ENCODE peak calls at places on chromosomes 12 and 14, in ten cellular contexts. Q is omental fat pad; L is neural crest cell; E is A549; C is CD8-positive, alpha-beta T cell; R is lung; S is choroid plexus epithelial cell; U is type B pancreatic cell; N is coronary artery; V is fibroblast of pulmonary artery. F is an unnamed sample.

GRCh38 chr12:59077153-59077930 is 157.0 kb upstream of the LRIG3 start:
- DNase-seq in L (no peak), V (peak), E (no peak), N (no peak), Q (no peak), C (no peak), S (peak), R (no peak), U (no peak), F (no peak)

GRCh38 chr12:91109148-91109564 is 2.1 kb downstream of the LUM start:
- DNase-seq in E (peak), S (peak), C (no peak), V (peak), N (no peak), U (no peak), R (peak), L (peak), Q (peak), F (peak)

GRCh38 chr14:101593411-101594181 is 32.3 kb downstream of the DIO3 start:
- DNase-seq in U (no peak), E (no peak), Q (no peak), S (no peak), L (no peak), V (no peak), R (no peak), C (no peak), N (no peak), F (no peak)

GRCh38 chr14:104714681-104715080 is 9.3 kb upstream of the ADSS1 start:
- DNase-seq in S (no peak), N (no peak), L (no peak), E (no peak), C (no peak), R (no peak), V (no peak), Q (no peak), U (no peak), F (no peak)

GRCh38 chr12:63276537-63277365 is 125.8 kb upstream of the AVPR1A start:
- DNase-seq in C (no peak), S (peak), L (peak), Q (no peak), V (peak), E (peak), R (no peak), N (no peak), U (no peak), F (no peak)

GRCh38 chr12:116102019-116102418 is 175.5 kb downstream of the MED13L start:
- DNase-seq in V (no peak), R (no peak), U (no peak), E (no peak), C (no peak), S (no peak), L (no peak), N (no peak), Q (no peak), F (no peak)

GRCh38 chr12:24544368-24544767 is 404.5 kb downstream of the BCAT1 start:
- DNase-seq in Q (no peak), R (no peak), V (no peak), S (no peak), E (no peak), U (no peak), L (no peak), C (no peak), N (no peak), F (no peak)

GRCh38 chr12:32549675-32550079 is 129.4 kb upstream of the DNM1L start:
- DNase-seq in U (no peak), Q (no peak), C (no peak), L (no peak), V (no peak), N (no peak), E (no peak), R (no peak), S (peak), F (no peak)

GRCh38 chr12:69922999-69923398 is 98.0 kb downstream of the MYRFL start:
- DNase-seq in U (no peak), N (no peak), L (no peak), S (no peak), Q (no peak), V (no peak), R (no peak), C (no peak), E (no peak), F (no peak)

GRCh38 chr12:63882844-63883243 is 38.3 kb downstream of the SRGAP1 start:
- DNase-seq in U (no peak), S (peak), R (no peak), V (peak), L (peak), Q (no peak), E (no peak), C (no peak), N (no peak), F (no peak)

GRCh38 chr14:32530800-32531199 is 201.7 kb downstream of the AKAP6 start:
- DNase-seq in N (no peak), L (no peak), R (no peak), Q (no peak), S (no peak), E (no peak), U (no peak), V (no peak), C (no peak), F (no peak)

DNA sequence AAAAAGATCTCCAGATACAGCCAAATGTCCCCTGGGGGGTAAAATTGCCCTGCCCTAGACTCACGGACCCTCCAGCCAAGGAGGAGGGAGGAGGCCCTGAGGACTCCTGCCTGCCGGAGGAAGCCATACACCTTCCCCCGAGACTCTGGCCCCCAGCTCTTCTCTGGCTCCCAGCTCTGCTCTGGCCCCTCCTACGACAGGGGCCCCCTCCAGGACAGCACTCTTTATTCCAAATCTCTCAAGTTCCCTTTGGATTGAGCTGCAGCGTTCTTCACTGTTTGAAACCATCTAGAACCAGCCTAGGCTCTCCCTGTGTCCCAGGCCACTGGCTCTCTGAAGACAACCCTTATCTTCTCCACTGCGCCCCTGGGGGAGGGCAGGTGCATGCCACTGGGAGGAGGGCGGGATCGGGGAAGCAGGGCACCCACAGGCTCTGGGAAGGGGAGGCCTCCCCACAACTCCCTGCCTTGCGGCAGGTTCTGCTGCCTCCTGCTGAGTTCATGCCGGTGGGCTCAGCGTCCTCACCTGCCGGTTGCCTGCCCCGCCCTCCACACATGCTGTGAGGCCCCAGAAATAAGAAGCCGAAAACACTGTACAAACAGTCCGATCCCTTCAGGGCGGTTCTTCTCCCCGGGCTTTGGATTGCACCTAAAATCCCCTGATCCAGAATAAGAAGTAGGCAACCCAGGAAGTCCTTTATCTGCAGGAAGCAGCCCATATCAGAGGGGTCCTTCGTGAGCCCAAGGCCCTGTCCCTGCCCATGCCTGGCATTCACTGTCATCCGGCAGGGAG is 112.7 kb downstream of the DICER1 start:
- DNase-seq in N (peak), L (no peak), Q (no peak), E (no peak), C (no peak), U (peak), R (no peak), S (no peak), V (no peak), F (peak)
- TF ChIP-seq CTCF in N (no peak), L (no peak), Q (no peak), E (no peak), C (no peak), U (no peak), R (no peak), S (no peak), V (no peak), F (no peak)

GRCh38 chr12:105321125-105321524 is 9.4 kb upstream of the C12orf75 start:
- DNase-seq in C (no peak), L (no peak), Q (no peak), S (no peak), R (no peak), E (no peak), U (no peak), V (no peak), N (no peak), F (no peak)
- TF ChIP-seq CTCF in C (no peak), L (no peak), Q (no peak), S (no peak), R (no peak), E (no peak), U (no peak), V (no peak), N (no peak), F (no peak)

DNA sequence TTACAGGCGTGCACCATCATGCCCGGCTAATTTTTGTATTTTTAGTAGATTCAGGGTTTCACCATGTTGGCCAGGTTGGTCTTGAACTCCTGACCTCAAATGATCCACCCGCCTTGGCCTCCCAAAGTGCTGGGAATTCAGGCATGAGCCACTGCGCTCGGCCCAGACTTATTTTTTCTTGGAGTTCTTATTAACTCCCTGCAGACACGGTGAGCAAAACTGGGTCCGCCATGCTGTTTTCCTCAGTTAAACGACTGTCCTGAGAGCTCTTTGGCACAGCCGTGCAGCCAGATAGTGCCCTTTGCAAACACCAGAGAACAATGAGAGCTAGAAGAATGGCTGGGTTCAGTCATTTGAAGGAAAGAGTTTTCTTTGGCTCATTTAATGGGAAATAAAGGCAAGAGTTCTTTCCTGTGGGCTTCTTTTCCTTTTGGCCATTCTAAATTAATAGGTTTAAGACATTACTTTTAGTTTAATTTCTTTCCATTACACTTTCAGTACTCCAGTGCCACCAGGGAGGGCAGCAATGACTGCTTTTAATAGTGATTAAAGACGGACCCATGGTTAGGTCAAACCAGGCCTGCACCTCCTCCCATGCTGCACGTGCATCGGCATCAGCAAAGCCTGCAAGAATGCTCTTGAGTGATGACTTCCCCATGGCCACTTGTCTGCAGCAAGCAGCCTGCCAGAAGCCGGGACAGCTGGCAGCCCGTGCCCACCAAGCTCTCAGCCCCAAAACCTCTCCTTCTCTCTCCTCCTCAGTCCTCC is 60.7 kb downstream of the VCPKMT start:
- DNase-seq in S (peak), E (no peak), U (no peak), L (no peak), R (no peak), Q (no peak), N (no peak), C (no peak), V (no peak), F (no peak)
- TF ChIP-seq CTCF in S (peak), E (no peak), U (no peak), L (no peak), R (no peak), Q (no peak), N (no peak), C (no peak), V (no peak), F (no peak)

GRCh38 chr14:22847661-22848341 is 11.4 kb downstream of the MMP14 start:
- DNase-seq in Q (no peak), L (no peak), R (no peak), S (peak), E (no peak), V (peak), N (no peak), C (no peak), U (no peak), F (no peak)
- TF ChIP-seq CTCF in Q (no peak), L (no peak), R (no peak), S (peak), E (no peak), V (no peak), N (no peak), C (no peak), U (no peak), F (peak)